ENCODE peak calls at places on chromosome 4, in nine cellular contexts. One of them, this sample, is unnamed.

GRCh38 chr4:8040607-8041006 is 100.9 kb upstream of the AFAP1 start:
- DNase-seq in GM12891: no peak
- DNase-seq in breast epithelium: no peak
- DNase-seq in prostate gland: no peak
- DNase-seq in GM12892: no peak
- DNase-seq in GM23338: no peak
- DNase-seq in HCT116: no peak
- DNase-seq in sigmoid colon: no peak
- DNase-seq in SK-N-SH: no peak
- DNase-seq in this sample: no peak

GRCh38 chr4:145177906-145178538 is 2.4 kb downstream of the OTUD4 start:
- DNase-seq in GM12892: no peak
- DNase-seq in HCT116: no peak
- DNase-seq in SK-N-SH: no peak
- DNase-seq in GM12891: no peak
- DNase-seq in sigmoid colon: no peak
- DNase-seq in prostate gland: no peak
- DNase-seq in breast epithelium: no peak
- DNase-seq in GM23338: peak
- DNase-seq in this sample: no peak

GRCh38 chr4:83083925-83084475 is 30.5 kb downstream of the PLAC8 start:
- DNase-seq in SK-N-SH: no peak
- DNase-seq in GM12891: no peak
- DNase-seq in sigmoid colon: no peak
- DNase-seq in GM12892: no peak
- DNase-seq in GM23338: peak
- DNase-seq in HCT116: no peak
- DNase-seq in prostate gland: no peak
- DNase-seq in breast epithelium: no peak
- DNase-seq in this sample: no peak

GRCh38 chr4:87078987-87079469 is 141.4 kb downstream of the KLHL8 start:
- DNase-seq in GM23338: no peak
- DNase-seq in HCT116: no peak
- DNase-seq in GM12892: no peak
- DNase-seq in sigmoid colon: peak
- DNase-seq in prostate gland: peak
- DNase-seq in SK-N-SH: no peak
- DNase-seq in breast epithelium: no peak
- DNase-seq in GM12891: no peak
- DNase-seq in this sample: peak

GRCh38 chr4:123418486-123418931 is 21.9 kb downstream of the SPRY1 start:
- DNase-seq in HCT116: no peak
- DNase-seq in sigmoid colon: no peak
- DNase-seq in GM12891: no peak
- DNase-seq in GM23338: peak
- DNase-seq in SK-N-SH: no peak
- DNase-seq in GM12892: no peak
- DNase-seq in breast epithelium: peak
- DNase-seq in prostate gland: peak
- DNase-seq in this sample: no peak

GRCh38 chr4:7322166-7322991 is 112.4 kb downstream of the PSAPL1 start:
- DNase-seq in SK-N-SH: no peak
- DNase-seq in prostate gland: no peak
- DNase-seq in GM23338: peak
- DNase-seq in breast epithelium: no peak
- DNase-seq in sigmoid colon: no peak
- DNase-seq in GM12892: no peak
- DNase-seq in HCT116: no peak
- DNase-seq in GM12891: no peak
- DNase-seq in this sample: no peak

GRCh38 chr4:169485791-169486742 is 126.3 kb downstream of the NEK1 start:
- DNase-seq in breast epithelium: no peak
- DNase-seq in HCT116: peak
- DNase-seq in GM12892: no peak
- DNase-seq in SK-N-SH: peak
- DNase-seq in GM23338: peak
- DNase-seq in sigmoid colon: no peak
- DNase-seq in GM12891: no peak
- DNase-seq in prostate gland: peak
- DNase-seq in this sample: no peak

GRCh38 chr4:19329631-19330030 is 922.1 kb upstream of the SLIT2 start:
- DNase-seq in GM12892: no peak
- DNase-seq in sigmoid colon: no peak
- DNase-seq in prostate gland: no peak
- DNase-seq in HCT116: no peak
- DNase-seq in SK-N-SH: no peak
- DNase-seq in GM23338: no peak
- DNase-seq in GM12891: no peak
- DNase-seq in breast epithelium: no peak
- DNase-seq in this sample: no peak

GRCh38 chr4:39597695-39598381 is 40.8 kb downstream of the SMIM14 start:
- DNase-seq in GM23338: no peak
- DNase-seq in GM12892: no peak
- DNase-seq in breast epithelium: no peak
- DNase-seq in SK-N-SH: no peak
- DNase-seq in GM12891: no peak
- DNase-seq in sigmoid colon: no peak
- DNase-seq in prostate gland: no peak
- DNase-seq in HCT116: no peak
- DNase-seq in this sample: no peak

GRCh38 chr4:85548116-85548515 is 73.2 kb downstream of the ARHGAP24 start:
- DNase-seq in sigmoid colon: no peak
- DNase-seq in GM12892: no peak
- DNase-seq in SK-N-SH: peak
- DNase-seq in GM12891: no peak
- DNase-seq in HCT116: no peak
- DNase-seq in prostate gland: no peak
- DNase-seq in GM23338: no peak
- DNase-seq in breast epithelium: no peak
- DNase-seq in this sample: no peak

GRCh38 chr4:47478799-47479198 is 6.3 kb upstream of the ATP10D start:
- DNase-seq in sigmoid colon: no peak
- DNase-seq in GM12891: no peak
- DNase-seq in HCT116: no peak
- DNase-seq in prostate gland: no peak
- DNase-seq in GM12892: no peak
- DNase-seq in breast epithelium: no peak
- DNase-seq in SK-N-SH: no peak
- DNase-seq in GM23338: no peak
- DNase-seq in this sample: no peak

GRCh38 chr4:70761276-70761816 is 39.6 kb downstream of the RUFY3 start:
- DNase-seq in breast epithelium: no peak
- DNase-seq in prostate gland: no peak
- DNase-seq in HCT116: no peak
- DNase-seq in SK-N-SH: no peak
- DNase-seq in GM12891: no peak
- DNase-seq in GM12892: no peak
- DNase-seq in GM23338: no peak
- DNase-seq in sigmoid colon: no peak
- DNase-seq in this sample: no peak

GRCh38 chr4:15928883-15929282 is 9.7 kb downstream of the FGFBP1 start:
- DNase-seq in prostate gland: no peak
- DNase-seq in SK-N-SH: no peak
- DNase-seq in breast epithelium: no peak
- DNase-seq in GM23338: no peak
- DNase-seq in GM12892: no peak
- DNase-seq in sigmoid colon: no peak
- DNase-seq in HCT116: no peak
- DNase-seq in GM12891: no peak
- DNase-seq in this sample: no peak

GRCh38 chr4:119212964-119213606 is 572 bp downstream of the USP53 start:
- DNase-seq in sigmoid colon: peak
- DNase-seq in breast epithelium: peak
- DNase-seq in GM23338: peak
- DNase-seq in GM12891: peak
- DNase-seq in SK-N-SH: peak
- DNase-seq in prostate gland: peak
- DNase-seq in GM12892: peak
- DNase-seq in HCT116: peak
- DNase-seq in this sample: peak

GRCh38 chr4:15811703-15812325 is 33.7 kb downstream of the CD38 start:
- DNase-seq in HCT116: no peak
- DNase-seq in GM12892: no peak
- DNase-seq in GM12891: no peak
- DNase-seq in GM23338: peak
- DNase-seq in breast epithelium: no peak
- DNase-seq in prostate gland: peak
- DNase-seq in sigmoid colon: no peak
- DNase-seq in SK-N-SH: no peak
- DNase-seq in this sample: no peak

GRCh38 chr4:15836362-15836761 is 58.2 kb downstream of the CD38 start:
- DNase-seq in HCT116: peak
- DNase-seq in SK-N-SH: no peak
- DNase-seq in GM12892: no peak
- DNase-seq in GM23338: no peak
- DNase-seq in breast epithelium: no peak
- DNase-seq in GM12891: no peak
- DNase-seq in sigmoid colon: no peak
- DNase-seq in prostate gland: no peak
- DNase-seq in this sample: no peak

GRCh38 chr4:120921456-120922389 is 803 bp downstream of the PRDM5 start:
- DNase-seq in SK-N-SH: no peak
- DNase-seq in HCT116: no peak
- DNase-seq in prostate gland: peak
- DNase-seq in GM12892: no peak
- DNase-seq in sigmoid colon: peak
- DNase-seq in breast epithelium: peak
- DNase-seq in GM12891: no peak
- DNase-seq in GM23338: peak
- DNase-seq in this sample: peak

GRCh38 chr4:120924931-120925330 is 2.4 kb upstream of the PRDM5 start:
- DNase-seq in HCT116: no peak
- DNase-seq in sigmoid colon: no peak
- DNase-seq in GM12891: no peak
- DNase-seq in GM12892: no peak
- DNase-seq in SK-N-SH: no peak
- DNase-seq in GM23338: no peak
- DNase-seq in prostate gland: no peak
- DNase-seq in breast epithelium: no peak
- DNase-seq in this sample: no peak

GRCh38 chr4:120923201-120923522 is 636 bp upstream of the PRDM5 start:
- DNase-seq in SK-N-SH: no peak
- DNase-seq in sigmoid colon: no peak
- DNase-seq in breast epithelium: no peak
- DNase-seq in prostate gland: no peak
- DNase-seq in GM23338: no peak
- DNase-seq in GM12892: no peak
- DNase-seq in HCT116: no peak
- DNase-seq in GM12891: no peak
- DNase-seq in this sample: no peak

GRCh38 chr4:120920666-120921065 is 1.9 kb downstream of the PRDM5 start:
- DNase-seq in GM23338: no peak
- DNase-seq in GM12892: no peak
- DNase-seq in GM12891: no peak
- DNase-seq in HCT116: no peak
- DNase-seq in SK-N-SH: no peak
- DNase-seq in sigmoid colon: no peak
- DNase-seq in prostate gland: no peak
- DNase-seq in breast epithelium: no peak
- DNase-seq in this sample: no peak

GRCh38 chr4:120922390-120923200 is at the start of gene PRDM5:
- DNase-seq in SK-N-SH: peak
- DNase-seq in sigmoid colon: peak
- DNase-seq in HCT116: no peak
- DNase-seq in breast epithelium: peak
- DNase-seq in GM23338: peak
- DNase-seq in GM12892: peak
- DNase-seq in prostate gland: peak
- DNase-seq in GM12891: peak
- DNase-seq in this sample: peak
- TF ChIP-seq POLR2AphosphoS5 in SK-N-SH: no peak
- TF ChIP-seq POLR2AphosphoS5 in sigmoid colon: no peak
- TF ChIP-seq POLR2AphosphoS5 in HCT116: peak
- TF ChIP-seq POLR2AphosphoS5 in breast epithelium: no peak
- TF ChIP-seq POLR2AphosphoS5 in GM23338: peak
- TF ChIP-seq POLR2AphosphoS5 in GM12892: no peak
- TF ChIP-seq POLR2AphosphoS5 in prostate gland: no peak
- TF ChIP-seq POLR2AphosphoS5 in GM12891: no peak
- TF ChIP-seq POLR2AphosphoS5 in this sample: no peak

GRCh38 chr4:159484861-159485260 is 382.0 kb downstream of the RAPGEF2 start:
- DNase-seq in GM23338: no peak
- DNase-seq in SK-N-SH: no peak
- DNase-seq in HCT116: no peak
- DNase-seq in GM12892: no peak
- DNase-seq in sigmoid colon: no peak
- DNase-seq in prostate gland: no peak
- DNase-seq in GM12891: no peak
- DNase-seq in breast epithelium: no peak
- DNase-seq in this sample: no peak
- TF ChIP-seq POLR2AphosphoS5 in GM23338: no peak
- TF ChIP-seq POLR2AphosphoS5 in SK-N-SH: no peak
- TF ChIP-seq POLR2AphosphoS5 in HCT116: no peak
- TF ChIP-seq POLR2AphosphoS5 in GM12892: no peak
- TF ChIP-seq POLR2AphosphoS5 in sigmoid colon: no peak
- TF ChIP-seq POLR2AphosphoS5 in prostate gland: no peak
- TF ChIP-seq POLR2AphosphoS5 in GM12891: no peak
- TF ChIP-seq POLR2AphosphoS5 in breast epithelium: no peak
- TF ChIP-seq POLR2AphosphoS5 in this sample: no peak

DNA sequence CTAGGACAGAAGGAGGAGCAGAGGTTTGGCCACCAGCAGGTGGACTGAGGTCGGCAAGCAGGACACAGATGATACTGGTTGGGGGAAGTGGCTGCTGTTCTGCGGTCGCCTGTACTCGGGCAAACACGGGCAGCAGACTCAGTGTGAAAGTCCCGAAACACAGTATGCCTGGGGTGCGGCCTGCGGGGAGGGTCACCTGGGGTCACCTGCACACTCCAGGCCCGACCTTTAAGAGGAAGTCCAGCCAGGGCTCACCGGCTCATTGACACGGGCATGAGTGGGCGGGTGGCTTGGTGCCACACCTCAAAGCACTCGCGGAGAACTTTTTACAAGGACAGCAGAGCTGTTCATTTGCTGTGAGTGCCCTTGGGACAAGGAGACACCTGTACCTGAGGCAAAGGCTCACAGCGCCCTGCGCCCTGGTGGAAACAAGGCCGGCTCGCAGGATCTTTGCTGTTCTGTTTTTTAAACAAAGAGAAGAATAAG is 71.5 kb upstream of the MXD4 start:
- DNase-seq in SK-N-SH: peak
- DNase-seq in sigmoid colon: no peak
- DNase-seq in HCT116: no peak
- DNase-seq in prostate gland: no peak
- DNase-seq in GM12891: no peak
- DNase-seq in breast epithelium: peak
- DNase-seq in GM23338: no peak
- DNase-seq in GM12892: no peak
- DNase-seq in this sample: no peak
- TF ChIP-seq POLR2AphosphoS5 in SK-N-SH: no peak
- TF ChIP-seq POLR2AphosphoS5 in sigmoid colon: no peak
- TF ChIP-seq POLR2AphosphoS5 in HCT116: no peak
- TF ChIP-seq POLR2AphosphoS5 in prostate gland: no peak
- TF ChIP-seq POLR2AphosphoS5 in GM12891: no peak
- TF ChIP-seq POLR2AphosphoS5 in breast epithelium: no peak
- TF ChIP-seq POLR2AphosphoS5 in GM23338: no peak
- TF ChIP-seq POLR2AphosphoS5 in GM12892: no peak
- TF ChIP-seq POLR2AphosphoS5 in this sample: no peak

DNA sequence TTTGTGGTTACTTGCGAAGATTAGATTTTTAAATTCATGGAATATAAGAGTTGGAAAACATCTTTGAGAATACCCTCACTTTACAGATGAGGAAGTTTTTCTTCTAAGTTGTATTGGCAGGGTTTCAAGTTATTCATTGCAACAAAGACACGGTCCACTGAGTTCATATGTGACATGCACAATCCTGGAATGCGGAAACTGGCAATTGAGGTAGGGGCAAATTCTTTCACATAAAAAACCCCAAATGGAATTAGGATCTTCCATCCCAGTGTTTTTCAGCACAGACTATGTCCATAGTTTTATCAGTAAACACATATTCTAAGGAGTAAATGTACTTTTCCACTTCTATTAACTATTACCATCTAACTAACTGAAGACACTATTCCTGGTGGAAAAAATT is 81.8 kb upstream of the NAP1L5 start:
- DNase-seq in SK-N-SH: no peak
- DNase-seq in HCT116: no peak
- DNase-seq in prostate gland: no peak
- DNase-seq in sigmoid colon: no peak
- DNase-seq in breast epithelium: peak
- DNase-seq in GM23338: no peak
- DNase-seq in GM12891: no peak
- DNase-seq in GM12892: no peak
- DNase-seq in this sample: no peak
- TF ChIP-seq POLR2AphosphoS5 in SK-N-SH: no peak
- TF ChIP-seq POLR2AphosphoS5 in HCT116: no peak
- TF ChIP-seq POLR2AphosphoS5 in prostate gland: no peak
- TF ChIP-seq POLR2AphosphoS5 in sigmoid colon: no peak
- TF ChIP-seq POLR2AphosphoS5 in breast epithelium: peak
- TF ChIP-seq POLR2AphosphoS5 in GM23338: no peak
- TF ChIP-seq POLR2AphosphoS5 in GM12891: no peak
- TF ChIP-seq POLR2AphosphoS5 in GM12892: no peak
- TF ChIP-seq POLR2AphosphoS5 in this sample: no peak

This sample was measured in suprapubic skin.